ENCODE peak calls at places on chromosomes 13 and 19, in eight cellular contexts. P, C, U, W, L, V, I and R are unnamed samples.

GRCh38 chr19:5498817-5499535 is 43.8 kb downstream of the ZNRF4 start:
- DNase-seq in P (no peak), C (no peak), U (no peak), W (no peak), L (no peak), V (no peak), I (no peak), R (peak; percentile 98)

GRCh38 chr13:98576215-98576945 is 527 bp downstream of the STK24 start:
- DNase-seq in P (no peak), C (peak; percentile 74), U (no peak), W (peak; percentile 80), L (peak; percentile 41), V (no peak), I (peak; percentile 68), R (peak; percentile 77)

GRCh38 chr13:100461309-100462035 is 127.1 kb downstream of the GGACT start:
- DNase-seq in P (no peak), C (no peak), U (no peak), W (no peak), L (no peak), V (no peak), I (no peak), R (no peak)

GRCh38 chr13:39411501-39411900 is 191.5 kb downstream of the LHFPL6 start:
- DNase-seq in P (no peak), C (no peak), U (no peak), W (no peak), L (no peak), V (no peak), I (no peak), R (no peak)

GRCh38 chr13:52061587-52061986 is 37.1 kb downstream of the UTP14C start:
- DNase-seq in P (no peak), C (no peak), U (no peak), W (no peak), L (no peak), V (no peak), I (no peak), R (no peak)

GRCh38 chr13:40059540-40060232 is 404.2 kb downstream of the COG6 start:
- DNase-seq in P (no peak), C (no peak), U (no peak), W (no peak), L (no peak), V (no peak), I (no peak), R (no peak)

GRCh38 chr13:66154981-66155380 is 1075.2 kb downstream of the PCDH9 start:
- DNase-seq in P (no peak), C (no peak), U (peak; percentile 38), W (no peak), L (no peak), V (no peak), I (no peak), R (no peak)

GRCh38 chr19:49682274-49682673 is 5.2 kb downstream of the PRMT1 start:
- DNase-seq in P (no peak), C (no peak), U (no peak), W (no peak), L (no peak), V (no peak), I (no peak), R (peak; percentile 33)

GRCh38 chr13:72194531-72194930 is 327.5 kb upstream of the DACH1 start:
- DNase-seq in P (no peak), C (no peak), U (no peak), W (peak; percentile 75), L (no peak), V (no peak), I (no peak), R (no peak)

GRCh38 chr19:50772408-50773311 is 2.4 kb downstream of the GPR32 start:
- DNase-seq in P (no peak), C (no peak), U (no peak), W (no peak), L (no peak), V (no peak), I (peak; percentile 23), R (no peak)